ENCODE peak calls at places on chromosome 22, in ten cellular contexts. G is psoas muscle; L is AG10803; Y is stimulated activated CD4-positive, alpha-beta T cell treated with anti-CD3 and anti-CD28 coated beads, Interleukin-2, amount 100 ng/mL, for 24 hours; R is endodermal cell; H is naive thymus-derived CD4-positive, alpha-beta T cell; T is activated naive CD4-positive, alpha-beta T cell; A is NCI-H2029; F is GM06990; K is adrenal gland. V is an unnamed sample.

GRCh38 chr22:44920183-44920582 is 89.6 kb downstream of the PHF21B start:
- DNase-seq in G (no peak), T (no peak), F (no peak), A (no peak), Y (no peak), R (peak), L (no peak), K (no peak), H (no peak), V (no peak)

GRCh38 chr22:25827415-25827814 is 85.4 kb downstream of the MYO18B start:
- DNase-seq in A (no peak), L (no peak), R (no peak), Y (no peak), G (no peak), F (no peak), H (no peak), T (no peak), K (no peak), V (no peak)

GRCh38 chr22:24576793-24577192 is 16.1 kb downstream of the LRRC75B start:
- DNase-seq in G (no peak), F (no peak), K (no peak), T (no peak), R (no peak), A (no peak), L (no peak), Y (no peak), H (no peak), V (no peak)

GRCh38 chr22:20089977-20090729 is 10.1 kb downstream of the DGCR8 start:
- DNase-seq in H (no peak), K (no peak), F (no peak), G (no peak), R (no peak), T (no peak), Y (no peak), L (peak), A (no peak), V (no peak)

GRCh38 chr22:46980392-46980791 is 217.9 kb downstream of the TBC1D22A start:
- DNase-seq in F (no peak), A (no peak), Y (no peak), L (no peak), H (no peak), R (no peak), K (no peak), G (no peak), T (no peak), V (no peak)

GRCh38 chr22:44419429-44419828 is 78.6 kb downstream of the RTL6 start:
- DNase-seq in T (no peak), Y (no peak), A (no peak), R (no peak), K (no peak), L (no peak), F (no peak), H (no peak), G (no peak), V (no peak)

GRCh38 chr22:37639070-37639760 is at the start of gene SH3BP1:
- DNase-seq in Y (peak), G (peak), T (no peak), R (peak), F (peak), H (peak), A (no peak), K (no peak), L (peak), V (no peak)

GRCh38 chr22:48949375-48950149 is 878.1 kb downstream of the BRD1 start:
- DNase-seq in R (no peak), Y (no peak), H (no peak), G (no peak), A (no peak), T (no peak), L (no peak), K (no peak), F (no peak), V (no peak)

GRCh38 chr22:29700949-29701927 is 18.6 kb upstream of the CABP7 start:
- DNase-seq in T (no peak), A (peak), R (peak), Y (no peak), F (no peak), K (no peak), L (no peak), G (no peak), H (no peak), V (no peak)

GRCh38 chr22:32544953-32545558 is 70.4 kb downstream of the FBXO7 start:
- DNase-seq in A (no peak), G (no peak), T (no peak), H (no peak), F (no peak), R (no peak), L (peak), Y (no peak), K (no peak), V (no peak)